ENCODE peak calls at places on chromosomes 7 and 10, in five cellular contexts. J, E, F, L and A are unnamed samples.

GRCh38 chr10:37906382-37906781 is 49.0 kb upstream of the ZNF248 start:
- DNase-seq in J (no peak), F (no peak), L (no peak), E (no peak), A (no peak)

GRCh38 chr10:73888514-73888913 is 14.2 kb upstream of the CAMK2G start:
- DNase-seq in L (peak), J (peak), E (no peak), F (no peak), A (peak)

GRCh38 chr7:157684596-157685429 is 348.0 kb downstream of the DNAJB6 start:
- DNase-seq in E (no peak), F (no peak), J (no peak), L (no peak), A (no peak)

GRCh38 chr7:117320523-117320922 is 2.3 kb downstream of the WNT2 start:
- DNase-seq in E (no peak), L (no peak), J (no peak), F (no peak), A (no peak)

GRCh38 chr10:110221721-110222261 is 14.4 kb downstream of the MXI1 start:
- DNase-seq in E (no peak), L (peak), F (peak), J (peak), A (peak)

GRCh38 chr7:156929789-156930539 is 19.5 kb upstream of the NOM1 start:
- DNase-seq in J (no peak), F (no peak), L (no peak), E (no peak), A (no peak)

GRCh38 chr7:134693256-134693655 is 46.6 kb downstream of the BPGM start:
- DNase-seq in J (peak), E (no peak), F (no peak), L (peak), A (peak)

GRCh38 chr10:99788598-99789259 is 6.3 kb downstream of the ABCC2 start:
- DNase-seq in F (peak), E (no peak), L (peak), J (no peak), A (peak)

GRCh38 chr7:43944286-43944685 is 18.1 kb downstream of the UBE2D4 start:
- DNase-seq in F (no peak), E (no peak), J (no peak), L (no peak), A (no peak)

GRCh38 chr7:43937444-43937843 is 11.2 kb downstream of the UBE2D4 start:
- DNase-seq in F (no peak), L (no peak), E (no peak), J (no peak), A (no peak)

GRCh38 chr7:43943702-43944187 is 17.5 kb downstream of the UBE2D4 start:
- DNase-seq in F (no peak), L (no peak), E (no peak), J (no peak), A (no peak)

GRCh38 chr7:43938892-43939482 is 12.8 kb downstream of the UBE2D4 start:
- DNase-seq in J (no peak), L (no peak), E (no peak), F (no peak), A (no peak)

GRCh38 chr7:43942997-43943701 is 16.9 kb downstream of the UBE2D4 start:
- DNase-seq in E (no peak), J (no peak), F (peak), L (peak), A (peak)
- TF ChIP-seq CTCF in E (peak), J (no peak), F (no peak), L (peak), A (peak)

GRCh38 chr7:80335473-80336232 is 176.2 kb downstream of the GNAT3 start:
- DNase-seq in J (no peak), L (no peak), F (peak), E (no peak), A (no peak)

GRCh38 chr7:80330434-80330833 is 181.4 kb downstream of the GNAT3 start:
- DNase-seq in J (no peak), F (no peak), L (no peak), E (no peak), A (no peak)

GRCh38 chr7:80334185-80334584 is 177.7 kb downstream of the GNAT3 start:
- DNase-seq in F (peak), L (no peak), E (no peak), J (no peak), A (no peak)

GRCh38 chr7:80334908-80335307 is 177.0 kb downstream of the GNAT3 start:
- DNase-seq in L (no peak), F (no peak), E (no peak), J (no peak), A (no peak)
- TF ChIP-seq CTCF in L (no peak), F (no peak), E (no peak), J (no peak), A (no peak)

GRCh38 chr7:91055219-91055618 is 209.0 kb upstream of the FZD1 start:
- DNase-seq in F (no peak), J (no peak), E (no peak), L (no peak), A (no peak)
- TF ChIP-seq CTCF in F (no peak), J (peak), E (no peak), L (no peak), A (no peak)

GRCh38 chr10:133085251-133086125 is 2.2 kb upstream of the ADGRA1 start:
- DNase-seq in L (no peak), E (no peak), F (no peak), J (no peak), A (no peak)
- TF ChIP-seq CTCF in L (no peak), E (no peak), F (no peak), J (no peak), A (no peak)

GRCh38 chr10:124563320-124563719 is 101.7 kb downstream of the LHPP start:
- DNase-seq in L (no peak), E (no peak), F (no peak), J (no peak), A (no peak)

GRCh38 chr10:124566222-124566888 is 104.7 kb downstream of the LHPP start:
- DNase-seq in L (no peak), J (no peak), F (no peak), E (no peak), A (no peak)

GRCh38 chr10:124564881-124565280 is 103.3 kb downstream of the LHPP start:
- DNase-seq in J (no peak), E (no peak), F (no peak), L (no peak), A (no peak)

GRCh38 chr10:124566981-124567835 is 105.6 kb downstream of the LHPP start:
- DNase-seq in E (no peak), F (no peak), J (no peak), L (no peak), A (no peak)

DNA sequence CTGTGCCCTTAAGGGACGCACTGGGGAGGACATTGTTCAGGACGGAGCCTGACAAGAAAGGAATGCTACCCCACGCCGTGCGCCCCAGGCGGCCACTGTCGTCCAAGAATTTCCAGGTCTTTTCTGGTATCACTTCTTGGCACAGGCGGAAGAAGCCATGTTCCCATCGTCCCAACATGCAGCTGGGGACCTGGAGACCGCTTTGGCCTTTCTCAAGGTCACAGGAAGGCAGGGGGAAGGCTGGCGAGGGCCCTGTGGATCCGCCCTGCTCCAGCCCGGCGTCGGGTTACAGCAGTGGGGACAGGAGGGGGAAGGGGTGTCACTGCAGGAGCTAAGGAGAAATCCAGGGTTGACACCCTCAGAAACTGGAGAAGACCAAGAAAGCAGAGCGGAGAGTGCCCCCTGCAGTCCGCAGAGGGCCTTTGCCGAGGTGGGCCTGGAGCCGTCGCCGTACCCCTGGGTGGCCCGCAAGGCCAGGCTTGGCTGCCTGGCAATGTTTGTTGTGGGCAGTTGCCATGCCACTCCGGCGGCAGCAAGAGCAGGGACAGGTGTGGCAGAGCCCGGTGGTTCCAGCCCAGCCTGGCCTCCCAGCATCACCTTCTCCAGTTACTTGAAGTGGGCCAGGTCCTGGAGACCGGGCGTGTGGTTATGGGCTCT is 104.1 kb downstream of the LHPP start:
- DNase-seq in J (no peak), F (no peak), L (no peak), E (peak), A (peak)
- TF ChIP-seq CTCF in J (no peak), F (no peak), L (peak), E (peak), A (peak)

DNA sequence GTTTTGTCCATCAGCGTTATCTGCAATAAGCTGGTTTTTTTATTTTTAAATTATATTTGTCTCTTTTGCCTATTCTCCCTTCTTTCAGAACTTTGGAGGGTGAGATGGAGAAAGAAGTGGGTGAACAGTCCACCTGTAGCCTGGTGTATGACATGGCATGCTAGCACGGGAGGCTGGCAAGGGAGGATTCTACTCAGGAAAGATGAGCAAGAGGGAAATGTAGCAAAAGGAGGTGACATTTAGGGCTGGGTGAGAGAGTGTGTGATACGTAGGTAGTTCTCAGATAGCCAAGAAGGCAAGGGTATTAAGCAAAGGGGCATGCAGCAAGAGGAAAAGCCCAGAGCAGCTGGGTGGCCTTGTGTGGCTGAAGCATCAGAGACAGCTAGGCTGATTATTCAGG is 612.9 kb upstream of the IGFBP3 start:
- DNase-seq in E (no peak), L (no peak), F (no peak), J (no peak), A (no peak)
- TF ChIP-seq CTCF in E (no peak), L (no peak), F (no peak), J (no peak), A (no peak)